ENCODE peak calls at places on chromosomes 4 and X, in six cellular contexts. E is GM12878, G is HepG2, M is A549, W is K562, U is upper lobe of left lung. S is an unnamed sample.

GRCh38 chr4:74665346-74665745 is 129.0 kb downstream of the BTC start:
- ATAC-seq in G (no peak), E (peak; percentile 64), W (no peak), U (no peak), M (no peak), S (no peak)

GRCh38 chr4:174218127-174218790 is 65.2 kb downstream of the FBXO8 start:
- ATAC-seq in E (no peak), W (no peak), M (no peak), U (no peak), G (peak; percentile 23), S (no peak)

GRCh38 chr4:47011189-47011518 is 17.8 kb upstream of the GABRA4 start:
- ATAC-seq in W (no peak), G (peak; percentile 61), M (no peak), E (peak; percentile 77), U (no peak), S (no peak)

GRCh38 chr4:108861339-108861738 is 98.5 kb upstream of the ETNPPL start:
- ATAC-seq in W (peak; percentile 58), M (no peak), G (no peak), U (no peak), E (no peak), S (no peak)

GRCh38 chr4:189206953-189207352 is 733.7 kb upstream of the FRG1 start:
- ATAC-seq in U (no peak), E (no peak), M (no peak), G (no peak), W (no peak), S (no peak)

GRCh38 chrX:118536687-118537461 is 41.3 kb downstream of the DOCK11 start:
- ATAC-seq in G (no peak), W (peak; percentile 89), U (no peak), E (peak; percentile 87), M (peak; percentile 85), S (peak; percentile 34)

GRCh38 chrX:2767631-2768455 is 16.0 kb downstream of the XG start:
- ATAC-seq in U (peak; percentile 89), W (peak; percentile 39), G (peak; percentile 79), M (peak; percentile 86), E (no peak), S (peak; percentile 69)

GRCh38 chrX:53260836-53261235 is 20.5 kb downstream of the IQSEC2 start:
- ATAC-seq in G (no peak), E (no peak), M (no peak), W (no peak), U (no peak), S (no peak)

GRCh38 chr4:17066972-17067371 is 168.5 kb upstream of the LDB2 start:
- ATAC-seq in M (peak; percentile 87), U (no peak), E (no peak), W (no peak), G (no peak), S (no peak)

GRCh38 chr4:95124906-95125504 is 367.2 kb downstream of the BMPR1B start:
- ATAC-seq in E (peak; percentile 42), U (no peak), W (peak; percentile 75), G (peak; percentile 60), M (peak; percentile 82), S (no peak)

GRCh38 chrX:38055170-38055847 is 49.0 kb downstream of the SYTL5 start:
- ATAC-seq in E (peak; percentile 89), G (no peak), W (no peak), M (no peak), U (no peak), S (no peak)

GRCh38 chr4:152947311-152947710 is 11.2 kb downstream of the FHDC1 start:
- ATAC-seq in M (no peak), G (no peak), W (no peak), E (no peak), U (no peak), S (no peak)

GRCh38 chrX:40644821-40645358 is 2.5 kb downstream of the CXorf38 start:
- ATAC-seq in W (peak; percentile 36), M (no peak), E (peak; percentile 62), G (no peak), U (peak; percentile 82), S (peak; percentile 26)

GRCh38 chr4:108774809-108775530 is 12.1 kb upstream of the ETNPPL start:
- ATAC-seq in W (no peak), E (no peak), M (peak; percentile 56), G (peak; percentile 59), U (peak; percentile 65), S (no peak)

GRCh38 chrX:42075032-42075431 is 151.7 kb upstream of the CASK start:
- ATAC-seq in G (no peak), U (no peak), E (no peak), M (no peak), W (no peak), S (no peak)

GRCh38 chrX:39869846-39870601 is 227.7 kb downstream of the BCOR start:
- ATAC-seq in U (no peak), M (no peak), W (peak; percentile 82), E (peak; percentile 48), G (no peak), S (no peak)

GRCh38 chr4:11590132-11590531 is 161.4 kb upstream of the HS3ST1 start:
- ATAC-seq in E (no peak), W (no peak), G (no peak), M (no peak), U (no peak), S (no peak)

GRCh38 chrX:23373129-23373804 is 38.6 kb downstream of the PTCHD1 start:
- ATAC-seq in W (no peak), M (peak; percentile 62), E (no peak), G (no peak), U (peak; percentile 5), S (peak; percentile 89)

GRCh38 chrX:21963736-21964135 is 23.2 kb downstream of the SMS start:
- ATAC-seq in E (no peak), G (no peak), W (no peak), M (no peak), U (no peak), S (peak; percentile 61)

GRCh38 chr4:140971077-140971792 is 162.0 kb downstream of the RNF150 start:
- ATAC-seq in W (no peak), G (no peak), E (no peak), U (no peak), M (no peak), S (no peak)

GRCh38 chr4:176927664-176928063 is 134.9 kb upstream of the VEGFC start:
- ATAC-seq in M (no peak), W (no peak), U (no peak), G (no peak), E (no peak), S (no peak)

GRCh38 chr4:170109586-170110289 is 20.0 kb upstream of the AADAT start:
- ATAC-seq in E (no peak), W (no peak), M (no peak), G (no peak), U (no peak), S (no peak)

GRCh38 chr4:72338060-72338459 is 231.0 kb downstream of the ADAMTS3 start:
- ATAC-seq in E (no peak), M (no peak), G (no peak), W (no peak), U (no peak), S (peak; percentile 55)

GRCh38 chr4:184668511-184669114 is 19.1 kb downstream of the PRIMPOL start:
- ATAC-seq in E (peak; percentile 40), W (no peak), G (no peak), U (no peak), M (no peak), S (no peak)

GRCh38 chr4:53010320-53010719 is 148.2 kb downstream of the RASL11B start:
- ATAC-seq in M (no peak), G (no peak), U (no peak), E (no peak), W (no peak), S (peak; percentile 67)
- TF ChIP-seq EP300 in M (no peak), G (no peak), U (no peak), E (no peak), W (no peak), S (peak; percentile 23)

GRCh38 chr4:65893311-65893710 is 223.0 kb upstream of the EPHA5 start:
- ATAC-seq in E (no peak), U (no peak), W (no peak), M (no peak), G (no peak), S (no peak)

DNA sequence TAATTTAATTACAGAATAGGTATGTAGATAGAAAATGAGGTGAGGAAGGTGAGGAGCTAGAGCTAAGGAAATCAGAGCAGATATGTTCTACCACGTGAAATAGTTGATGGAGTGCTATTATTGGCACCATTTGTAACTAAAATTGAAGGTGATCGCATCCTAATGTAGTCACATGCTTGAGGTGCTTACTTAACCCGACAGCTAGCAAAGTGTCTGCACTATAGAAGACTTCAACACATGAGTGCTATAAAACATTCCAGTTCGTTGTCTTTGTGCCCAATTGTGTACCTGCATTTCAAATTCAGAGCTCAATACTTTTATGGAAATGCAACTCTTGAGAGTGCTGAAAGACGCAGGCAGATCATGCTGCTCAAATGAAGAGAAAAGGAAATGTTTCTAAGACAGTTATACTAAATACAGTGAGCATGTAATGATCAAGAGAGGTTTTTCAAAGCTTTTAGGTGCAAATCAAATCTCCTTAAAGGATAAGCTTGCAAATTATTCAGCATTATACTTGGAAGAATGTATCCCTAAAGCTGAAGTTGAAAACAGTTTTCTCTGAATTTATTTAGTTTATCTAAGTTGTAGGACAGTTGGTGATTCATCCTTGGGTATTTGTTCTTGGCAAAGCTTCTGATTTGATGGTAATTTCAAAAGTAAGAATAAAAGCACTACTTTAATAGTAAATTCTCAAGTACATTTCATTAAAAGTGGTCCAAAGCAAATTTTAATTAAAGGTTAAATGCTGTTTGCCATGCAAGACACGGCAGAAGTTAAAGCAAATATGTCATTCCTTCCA is 223.9 kb upstream of the EPHA5 start:
- ATAC-seq in G (no peak), W (no peak), E (no peak), U (no peak), M (no peak), S (no peak)
- TF ChIP-seq EP300 in G (no peak), W (no peak), E (no peak), U (no peak), M (no peak), S (no peak)

GRCh38 chr4:87009095-87009648 is 74.4 kb downstream of the AFF1 start:
- ATAC-seq in U (no peak), E (no peak), M (no peak), W (no peak), G (no peak), S (no peak)

GRCh38 chr4:87007345-87008181 is 72.8 kb downstream of the AFF1 start:
- ATAC-seq in G (peak; percentile 21), E (peak; percentile 2), W (peak; percentile 54), M (peak; percentile 20), U (no peak), S (peak; percentile 1)

GRCh38 chr4:87005369-87005689 is 70.5 kb downstream of the AFF1 start:
- ATAC-seq in U (no peak), G (no peak), E (no peak), W (no peak), M (no peak), S (no peak)

GRCh38 chr4:87005690-87006461 is 71.1 kb downstream of the AFF1 start:
- ATAC-seq in E (peak; percentile 44), W (peak; percentile 0), U (peak; percentile 1), M (peak; percentile 36), G (peak; percentile 19), S (peak; percentile 5)

GRCh38 chr4:87006531-87007344 is 71.9 kb downstream of the AFF1 start:
- ATAC-seq in U (peak; percentile 97), E (peak; percentile 82), M (peak; percentile 92), W (peak; percentile 91), G (peak; percentile 96), S (peak; percentile 94)
- TF ChIP-seq EP300 in U (no peak), E (no peak), M (no peak), W (no peak), G (no peak), S (no peak)

DNA sequence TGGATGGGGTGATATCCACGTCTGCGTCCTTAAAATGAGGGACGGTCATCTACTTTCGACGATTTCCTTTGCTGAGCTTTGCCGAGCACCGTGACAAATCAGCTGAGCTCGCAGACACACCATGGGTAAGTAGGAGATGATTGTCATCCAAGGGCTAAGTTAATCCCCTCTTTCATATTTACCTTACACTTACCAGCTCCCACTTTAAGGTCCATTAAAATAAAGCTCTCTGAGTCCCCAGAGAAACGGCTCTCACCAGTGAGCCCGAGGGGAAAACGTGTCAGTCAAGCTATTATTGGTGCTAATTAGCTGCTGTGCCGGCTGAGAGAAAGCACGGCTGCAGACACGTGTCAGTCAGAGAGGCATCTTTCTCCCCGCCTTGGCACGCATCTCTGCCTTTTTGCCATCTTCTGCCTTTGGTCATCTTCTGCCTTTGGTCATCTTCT is 72.2 kb downstream of the CRLF2 start:
- ATAC-seq in E (no peak), U (no peak), G (no peak), M (no peak), W (no peak), S (no peak)
- TF ChIP-seq EP300 in E (no peak), U (no peak), G (no peak), M (no peak), W (no peak), S (no peak)